ENCODE peak calls at places on chromosomes 5 and 9, in seven cellular contexts. J is PC-9, U is K562, D is H1, F is HepG2, P is mammary epithelial cell, S is GM23248. B is an unnamed sample.

GRCh38 chr5:112647428-112647827 is 90.3 kb upstream of the APC start:
- DNase-seq in F (no peak), P (no peak), S (no peak), U (no peak), J (no peak), D (peak; percentile 59), B (peak; percentile 9)

GRCh38 chr5:149392718-149393117 is 13.6 kb upstream of the IL17B start:
- DNase-seq in F (no peak), P (peak; percentile 73), S (peak; percentile 61), U (no peak), D (no peak), J (no peak), B (peak; percentile 26)

GRCh38 chr5:6746244-6746643 is 33.0 kb downstream of the TENT4A start:
- DNase-seq in U (no peak), P (no peak), J (no peak), S (no peak), D (no peak), F (no peak), B (no peak)

GRCh38 chr5:138649316-138649720 is 74.1 kb upstream of the HSPA9 start:
- DNase-seq in F (no peak), J (no peak), U (no peak), S (no peak), D (no peak), P (no peak), B (no peak)

GRCh38 chr9:13941686-13942085 is 372.3 kb downstream of the NFIB start:
- DNase-seq in U (no peak), P (no peak), S (peak; percentile 61), J (no peak), F (no peak), D (no peak), B (no peak)

GRCh38 chr5:150583541-150584225 is 56.8 kb upstream of the SYNPO start:
- DNase-seq in S (no peak), U (no peak), P (no peak), F (no peak), D (no peak), J (no peak), B (no peak)

GRCh38 chr5:168249923-168250322 is 41.5 kb upstream of the WWC1 start:
- DNase-seq in D (no peak), P (no peak), U (no peak), J (no peak), S (no peak), F (no peak), B (no peak)

GRCh38 chr5:154756203-154756870 is 1.2 kb downstream of the LARP1 start:
- DNase-seq in F (no peak), U (peak; percentile 81), J (peak; percentile 60), S (peak; percentile 65), D (no peak), P (peak; percentile 31), B (no peak)

GRCh38 chr9:85942913-85943729 is 2.2 kb downstream of the NAA35 start:
- DNase-seq in P (no peak), S (no peak), U (no peak), D (no peak), F (no peak), J (no peak), B (no peak)

GRCh38 chr9:36991516-36992134 is 42.4 kb downstream of the PAX5 start:
- DNase-seq in F (no peak), P (peak; percentile 23), D (peak; percentile 96), J (peak; percentile 25), U (peak; percentile 50), S (no peak), B (peak; percentile 41)

GRCh38 chr5:179416906-179417470 is 71.7 kb upstream of the ADAMTS2 start:
- DNase-seq in D (no peak), F (no peak), P (no peak), U (no peak), S (no peak), J (no peak), B (no peak)

GRCh38 chr5:53037141-53037859 is 48.1 kb downstream of the ITGA2 start:
- DNase-seq in S (peak; percentile 93), F (no peak), U (no peak), P (peak; percentile 85), D (no peak), J (peak; percentile 33), B (peak; percentile 85)

GRCh38 chr5:153153086-153153485 is 337.4 kb upstream of the GRIA1 start:
- DNase-seq in S (peak; percentile 45), F (no peak), P (peak; percentile 85), J (no peak), D (no peak), U (no peak), B (no peak)

GRCh38 chr9:34723141-34723540 is 13.2 kb upstream of the CCL21 start:
- DNase-seq in F (no peak), P (no peak), D (no peak), J (no peak), U (no peak), S (no peak), B (no peak)

GRCh38 chr5:124919076-124919475 is 172.6 kb upstream of the ZNF608 start:
- DNase-seq in F (no peak), P (no peak), D (no peak), U (no peak), J (no peak), S (no peak), B (no peak)

GRCh38 chr5:2898661-2899060 is 147.2 kb upstream of the IRX2 start:
- DNase-seq in F (no peak), P (no peak), J (no peak), S (no peak), D (peak; percentile 33), U (no peak), B (no peak)

GRCh38 chr9:136881691-136882108 is 4.6 kb upstream of the TRAF2 start:
- DNase-seq in P (peak; percentile 19), U (peak; percentile 72), F (peak; percentile 52), D (no peak), S (peak; percentile 57), J (peak; percentile 44), B (no peak)

GRCh38 chr9:85522459-85523092 is 219.2 kb downstream of the AGTPBP1 start:
- DNase-seq in U (no peak), P (peak; percentile 31), F (no peak), S (peak; percentile 61), D (peak; percentile 85), J (no peak), B (no peak)

DNA sequence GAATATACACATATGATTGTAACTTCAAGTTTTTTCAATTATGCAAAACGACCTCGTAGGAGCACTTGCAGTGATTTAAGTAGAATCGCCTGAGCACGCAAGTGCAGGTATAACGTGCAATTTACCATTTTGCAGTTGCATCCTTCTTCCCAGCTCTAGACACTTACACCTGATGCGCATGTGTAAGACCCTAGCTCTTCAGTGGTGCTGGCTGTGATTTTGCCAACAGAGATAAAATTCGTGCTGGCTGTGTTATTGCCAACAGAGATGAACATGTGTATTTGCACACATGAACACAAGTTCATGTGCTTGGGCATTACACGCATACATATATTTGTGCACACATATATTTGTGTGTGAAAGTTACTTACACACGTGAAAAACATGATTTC is 1.7 kb upstream of the LHX2 start:
- DNase-seq in J (no peak), F (no peak), S (no peak), P (no peak), U (no peak), D (no peak), B (no peak)
- TF ChIP-seq EZH2 in J (no peak), F (no peak), S (no peak), P (peak; percentile 83), U (no peak), D (peak; percentile 80), B (peak; percentile 19)

DNA sequence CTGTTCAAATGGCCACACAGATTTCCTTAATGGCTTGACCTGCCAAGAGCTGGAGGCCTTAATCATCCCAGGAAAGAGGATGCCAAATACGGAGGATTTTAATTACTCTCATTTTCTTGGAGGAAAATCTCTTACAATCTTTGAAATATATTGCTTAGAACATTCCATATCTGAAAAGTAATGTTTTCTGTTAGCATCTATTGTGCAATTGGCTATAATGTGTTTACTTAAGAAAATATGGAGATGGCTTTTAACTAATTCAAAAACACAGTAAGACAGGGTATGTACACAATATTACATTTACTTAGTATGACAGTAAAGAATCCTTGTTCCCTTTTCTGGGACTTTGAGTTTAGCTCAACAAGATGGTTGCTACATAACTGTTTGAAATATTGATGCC is 68.9 kb upstream of the SELENOP start:
- DNase-seq in F (no peak), J (no peak), S (no peak), D (no peak), P (no peak), U (no peak), B (no peak)
- H3K27ac ChIP-seq in F (no peak overlapping the region), J (no peak overlapping the region), S (no peak overlapping the region), D (no peak overlapping the region), P (no peak overlapping the region), U (no peak overlapping the region), B (no peak overlapping the region)

DNA sequence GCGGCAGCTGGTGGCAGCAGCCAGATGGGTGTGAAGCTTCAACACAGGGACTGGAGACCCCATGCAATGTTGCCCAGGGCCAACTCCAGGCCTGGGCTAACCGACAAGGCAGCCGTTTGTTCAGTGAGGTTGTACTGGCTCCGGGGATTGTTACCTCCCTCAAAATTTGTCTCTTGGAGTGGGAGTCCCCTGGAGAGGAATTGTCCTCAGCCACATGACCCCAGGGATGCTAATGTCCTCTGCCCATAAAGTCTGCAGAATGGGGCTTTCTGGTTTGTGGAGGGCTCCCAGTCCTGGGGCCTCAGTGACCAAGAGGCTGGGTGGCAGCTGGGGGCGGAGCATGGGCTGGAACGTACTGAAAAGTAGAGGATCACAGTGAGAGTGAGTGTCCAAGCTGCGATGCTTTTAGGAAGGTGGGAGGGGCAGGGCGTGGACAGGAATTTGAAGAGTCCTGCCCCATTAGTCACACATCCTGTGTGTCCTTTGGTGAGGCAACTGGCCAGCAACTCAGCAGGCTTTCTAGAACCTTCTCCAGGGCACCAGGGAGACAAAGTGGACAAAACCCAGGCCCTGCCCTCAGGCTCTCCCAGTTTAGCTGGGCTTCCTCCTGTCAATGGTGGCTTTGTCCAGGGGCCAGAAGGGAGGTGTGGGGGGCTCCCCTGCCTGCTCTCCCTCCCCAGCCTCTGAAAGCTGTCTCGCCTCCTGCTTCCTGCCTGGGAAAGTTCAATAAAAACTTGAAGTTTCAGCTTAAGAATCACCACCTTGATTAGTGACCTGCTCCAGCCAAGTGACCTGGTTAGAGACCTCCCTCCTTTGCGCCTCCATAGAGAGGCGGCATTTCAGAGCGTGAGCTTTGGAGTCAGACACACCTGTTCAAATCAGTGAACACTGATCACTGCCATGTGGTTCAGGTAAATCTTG is 114.1 kb downstream of the NSG2 start:
- DNase-seq in U (peak; percentile 16), S (peak; percentile 66), F (no peak), J (no peak), P (peak; percentile 51), D (no peak), B (peak; percentile 9)
- H2AFZ ChIP-seq in U (no peak overlapping the region), S (no peak overlapping the region), F (no peak overlapping the region), J (no peak overlapping the region), P (no peak overlapping the region), D (no peak overlapping the region), B (no peak overlapping the region)

DNA sequence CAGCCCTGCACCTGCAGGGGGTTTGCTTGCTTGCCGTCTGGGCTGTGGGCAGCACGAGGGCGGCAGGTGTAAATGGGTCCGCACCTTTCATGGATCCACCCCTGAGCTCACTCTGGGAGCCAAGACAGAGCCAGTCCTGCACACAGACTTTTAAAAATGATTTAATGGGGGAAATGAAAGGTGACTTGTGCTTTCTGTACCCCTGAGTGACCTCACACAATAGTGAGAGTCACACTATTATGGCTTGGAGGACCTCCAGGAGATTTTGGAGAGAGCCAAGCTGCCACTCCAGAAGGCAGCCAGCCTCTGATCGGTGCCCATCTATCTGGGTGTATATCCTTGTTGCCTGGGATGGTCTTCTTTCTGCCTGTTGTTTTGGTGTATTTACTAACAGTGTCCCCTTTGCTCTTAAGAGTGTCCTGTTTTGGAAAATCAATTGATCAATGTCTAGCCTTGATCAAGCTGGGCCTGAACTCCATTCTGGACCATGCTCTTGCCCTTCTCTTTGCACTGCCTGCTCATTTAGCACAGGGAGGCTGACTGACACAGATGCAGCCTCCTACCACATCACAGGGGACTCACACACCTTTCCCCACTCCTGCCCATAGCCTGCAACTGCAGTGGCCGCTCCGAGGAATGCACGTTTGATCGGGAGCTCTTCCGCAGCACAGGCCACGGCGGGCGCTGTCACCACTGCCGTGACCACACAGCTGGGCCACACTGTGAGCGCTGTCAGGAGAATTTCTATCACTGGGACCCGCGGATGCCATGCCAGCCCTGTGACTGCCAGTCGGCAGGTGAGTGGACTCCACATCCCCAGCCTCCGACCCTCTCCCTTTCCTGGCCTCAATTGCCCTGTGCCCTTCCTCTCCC is 29.5 kb downstream of the LAMC3 start:
- DNase-seq in J (no peak), P (no peak), F (no peak), S (no peak), D (no peak), U (no peak), B (no peak)
- TF ChIP-seq EZH2 in J (no peak), P (no peak), F (no peak), S (no peak), D (no peak), U (no peak), B (no peak)